ENCODE peak calls at places on chromosomes 3 and 15, in nine cellular contexts. B is pancreas, W is IMR-90, D is uterus, U is breast epithelium, O is SK-N-SH, Z is mucosa of descending colon, G is hepatocyte, K is cardiac fibroblast. N is an unnamed sample.

GRCh38 chr3:31226331-31226730 is 306.4 kb upstream of the STT3B start:
- DNase-seq in B (no peak), W (no peak), D (no peak), U (no peak), O (no peak), Z (no peak), G (no peak), K (no peak), N (no peak)

GRCh38 chr3:56926513-56927282 is 124.9 kb upstream of the ARHGEF3 start:
- DNase-seq in B (no peak), W (peak; percentile 31), D (peak; percentile 31), U (no peak), O (peak; percentile 43), Z (no peak), G (peak; percentile 37), K (peak; percentile 61), N (peak; percentile 57)

GRCh38 chr3:52216585-52217408 is 8.6 kb downstream of the TLR9 start:
- DNase-seq in B (peak; percentile 95), W (peak; percentile 79), D (peak; percentile 84), U (peak; percentile 90), O (peak; percentile 51), Z (peak; percentile 89), G (peak; percentile 61), K (peak; percentile 88), N (peak; percentile 96)

GRCh38 chr15:74631408-74631807 is 15.8 kb downstream of the CLK3 start:
- DNase-seq in B (no peak), W (no peak), D (no peak), U (no peak), O (no peak), Z (no peak), G (no peak), K (no peak), N (no peak)

GRCh38 chr3:29280675-29281264 is at the start of gene RBMS3:
- DNase-seq in B (peak; percentile 53), W (peak; percentile 97), D (peak; percentile 88), U (peak; percentile 60), O (peak; percentile 58), Z (peak; percentile 68), G (peak; percentile 91), K (peak; percentile 99), N (peak; percentile 89)

GRCh38 chr3:170716172-170716800 is 130.4 kb upstream of the SLC7A14 start:
- DNase-seq in B (no peak), W (no peak), D (no peak), U (no peak), O (no peak), Z (no peak), G (no peak), K (no peak), N (no peak)

GRCh38 chr3:38021196-38021595 is 8.2 kb downstream of the PLCD1 start:
- DNase-seq in B (no peak), W (no peak), D (no peak), U (peak; percentile 34), O (no peak), Z (peak; percentile 28), G (no peak), K (no peak), N (no peak)

GRCh38 chr15:38251726-38252480 is 733 bp upstream of the SPRED1 start:
- DNase-seq in B (peak; percentile 86), W (peak; percentile 99), D (peak; percentile 90), U (peak; percentile 83), O (peak; percentile 88), Z (peak; percentile 90), G (peak; percentile 96), K (peak; percentile 100), N (peak; percentile 96)

GRCh38 chr15:93066103-93066725 is 22.8 kb downstream of the RGMA start:
- DNase-seq in B (no peak), W (no peak), D (no peak), U (no peak), O (no peak), Z (no peak), G (no peak), K (no peak), N (no peak)

GRCh38 chr15:52028431-52029093 is 9.5 kb downstream of the MAPK6 start:
- DNase-seq in B (no peak), W (no peak), D (no peak), U (no peak), O (no peak), Z (no peak), G (no peak), K (no peak), N (no peak)

GRCh38 chr15:73941449-73941848 is 15.2 kb downstream of the LOXL1 start:
- DNase-seq in B (no peak), W (no peak), D (no peak), U (no peak), O (no peak), Z (no peak), G (no peak), K (no peak), N (no peak)

GRCh38 chr3:117898722-117899121 is 1135.9 kb downstream of the IGSF11 start:
- DNase-seq in B (no peak), W (no peak), D (no peak), U (no peak), O (no peak), Z (no peak), G (peak; percentile 7), K (peak; percentile 4), N (peak; percentile 48)

GRCh38 chr3:185188816-185189215 is 36.0 kb upstream of the C3orf70 start:
- DNase-seq in B (no peak), W (no peak), D (no peak), U (no peak), O (no peak), Z (no peak), G (no peak), K (no peak), N (no peak)

GRCh38 chr3:42185044-42185443 is 80.9 kb downstream of the CCK start:
- DNase-seq in B (no peak), W (peak; percentile 79), D (no peak), U (no peak), O (no peak), Z (no peak), G (no peak), K (no peak), N (peak; percentile 83)

GRCh38 chr15:64549860-64550259 is 89.5 kb downstream of the ZNF609 start:
- DNase-seq in B (no peak), W (no peak), D (no peak), U (no peak), O (no peak), Z (no peak), G (no peak), K (no peak), N (no peak)

GRCh38 chr15:31550211-31550848 is 223.7 kb downstream of the KLF13 start:
- DNase-seq in B (no peak), W (no peak), D (no peak), U (no peak), O (no peak), Z (no peak), G (no peak), K (no peak), N (no peak)

GRCh38 chr3:196115678-196116083 is 33.8 kb upstream of the TFRC start:
- DNase-seq in B (no peak), W (no peak), D (no peak), U (no peak), O (no peak), Z (no peak), G (no peak), K (no peak), N (no peak)
- H3K4me3 ChIP-seq in B (no peak overlapping the region), W (no peak overlapping the region), D (no peak overlapping the region), U (no peak overlapping the region), O (no peak overlapping the region), Z (no peak overlapping the region), G (no peak overlapping the region), K (no peak overlapping the region), N (no peak overlapping the region)

GRCh38 chr3:147361671-147362420 is 44.5 kb downstream of the ZIC4 start:
- DNase-seq in B (peak; percentile 35), W (no peak), D (no peak), U (no peak), O (peak; percentile 59), Z (peak; percentile 62), G (peak; percentile 23), K (peak; percentile 7), N (peak; percentile 15)
- TF ChIP-seq CTCF in B (no peak), W (peak; percentile 28), D (no peak), U (no peak), O (peak; percentile 68), Z (peak; percentile 26), G (peak; percentile 34), K (peak; percentile 42), N (peak; percentile 39)

DNA sequence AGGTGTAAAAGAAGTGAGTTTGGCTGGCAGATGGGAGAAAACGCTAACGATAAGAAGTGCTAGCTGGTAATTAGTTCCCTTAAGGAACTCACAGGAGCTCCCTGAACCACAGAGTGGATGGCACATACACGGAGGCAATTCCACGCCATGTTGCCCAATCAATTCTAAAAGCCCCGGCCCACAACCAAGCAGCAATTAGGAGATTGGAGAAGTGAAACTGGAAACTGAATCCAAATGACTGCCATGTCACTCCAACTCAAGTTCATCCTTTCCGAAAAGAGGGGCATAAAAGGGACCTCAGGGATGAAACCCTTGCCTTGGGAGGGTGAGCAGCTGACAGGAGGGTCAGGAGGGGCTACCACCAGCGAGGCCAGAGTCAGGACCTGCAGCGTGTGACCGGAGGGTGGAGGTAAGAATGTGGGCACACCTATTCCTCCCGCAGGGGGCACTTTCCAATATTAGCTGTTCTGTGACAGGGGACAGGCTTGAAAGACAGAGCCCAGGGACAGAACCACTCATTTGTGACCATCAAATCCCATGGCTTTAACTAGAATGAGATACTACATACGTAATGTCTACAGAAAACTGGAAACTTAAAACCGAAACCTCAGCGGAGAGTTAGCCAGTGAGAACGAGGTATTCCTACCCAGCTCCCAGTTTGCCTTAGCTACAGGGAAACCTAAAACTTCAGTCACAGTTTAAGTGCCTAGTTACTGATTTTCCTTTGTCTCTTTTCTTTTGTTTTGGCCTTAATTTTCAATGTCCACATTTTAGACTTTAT is 95.3 kb upstream of the OXTR start:
- DNase-seq in B (no peak), W (no peak), D (no peak), U (no peak), O (no peak), Z (no peak), G (no peak), K (no peak), N (no peak)
- H3K4me3 ChIP-seq in B (no peak overlapping the region), W (no peak overlapping the region), D (no peak overlapping the region), U (peak overlapping the region; percentile 19), O (no peak overlapping the region), Z (no peak overlapping the region), G (no peak overlapping the region), K (no peak overlapping the region), N (no peak overlapping the region)

GRCh38 chr15:60325905-60326304 is 71.9 kb downstream of the ANXA2 start:
- DNase-seq in B (no peak), W (no peak), D (no peak), U (no peak), O (no peak), Z (no peak), G (no peak), K (no peak), N (no peak)

GRCh38 chr15:60324706-60325438 is 72.9 kb downstream of the ANXA2 start:
- DNase-seq in B (no peak), W (no peak), D (no peak), U (no peak), O (no peak), Z (no peak), G (no peak), K (peak; percentile 38), N (no peak)

GRCh38 chr15:60326824-60327654 is 70.7 kb downstream of the ANXA2 start:
- DNase-seq in B (no peak), W (peak; percentile 52), D (no peak), U (no peak), O (peak; percentile 40), Z (no peak), G (peak; percentile 76), K (peak; percentile 68), N (peak; percentile 63)

GRCh38 chr15:60326343-60326742 is 71.4 kb downstream of the ANXA2 start:
- DNase-seq in B (no peak), W (no peak), D (no peak), U (no peak), O (no peak), Z (no peak), G (no peak), K (no peak), N (no peak)

GRCh38 chr15:60328852-60329443 is 68.8 kb downstream of the ANXA2 start:
- DNase-seq in B (no peak), W (peak; percentile 37), D (no peak), U (no peak), O (peak; percentile 36), Z (no peak), G (peak; percentile 55), K (peak; percentile 55), N (peak; percentile 45)
- TF ChIP-seq CTCF in B (peak; percentile 59), W (peak; percentile 67), D (peak; percentile 37), U (peak; percentile 32), O (peak; percentile 94), Z (peak; percentile 46), G (peak; percentile 73), K (peak; percentile 79), N (peak; percentile 67)